ENCODE peak calls at places on chromosomes 16 and 17, in four cellular contexts. R is K562, W is HepG2, M is GM12878. U is an unnamed sample.

GRCh38 chr16:61432421-61432820 is 603.8 kb downstream of the CDH8 start:
- DNase-seq in R (no peak), W (no peak), M (no peak), U (no peak)

GRCh38 chr17:42289863-42290165 is 1.5 kb downstream of the STAT5A start:
- DNase-seq in R (no peak), W (no peak), M (no peak), U (no peak)

GRCh38 chr17:15475620-15476354 is 8.4 kb upstream of the CDRT4 start:
- DNase-seq in R (no peak), W (peak; percentile 10), M (no peak), U (no peak)

GRCh38 chr17:74430706-74431567 is 951 bp upstream of the GPRC5C start:
- DNase-seq in R (peak; percentile 68), W (peak; percentile 95), M (peak; percentile 26), U (peak; percentile 63)

GRCh38 chr17:35748323-35748960 is 4.6 kb downstream of the GAS2L2 start:
- DNase-seq in R (no peak), W (no peak), M (no peak), U (no peak)

GRCh38 chr16:1559446-1559975 is 26.0 kb downstream of the TMEM204 start:
- DNase-seq in R (no peak), W (no peak), M (no peak), U (no peak)

GRCh38 chr16:11391576-11391975 is 46.3 kb downstream of the RMI2 start:
- DNase-seq in R (no peak), W (no peak), M (no peak), U (no peak)

GRCh38 chr17:57521606-57522435 is 223.3 kb downstream of the CCDC182 start:
- DNase-seq in R (no peak), W (no peak), M (no peak), U (no peak)

GRCh38 chr16:58448890-58449289 is 51.1 kb upstream of the NDRG4 start:
- DNase-seq in R (no peak), W (peak; percentile 74), M (no peak), U (no peak)

GRCh38 chr17:35368086-35368824 is 5.2 kb downstream of the SLFN11 start:
- DNase-seq in R (no peak), W (no peak), M (peak; percentile 75), U (no peak)

GRCh38 chr16:24887472-24887871 is 41.7 kb downstream of the SLC5A11 start:
- DNase-seq in R (no peak), W (no peak), M (no peak), U (no peak)

GRCh38 chr17:4881761-4882555 is 17.4 kb upstream of the C17orf107 start:
- DNase-seq in R (peak; percentile 69), W (peak; percentile 41), M (no peak), U (peak; percentile 75)

GRCh38 chr17:1473170-1473569 is 17.1 kb upstream of the CRK start:
- DNase-seq in R (peak; percentile 16), W (no peak), M (no peak), U (no peak)

DNA sequence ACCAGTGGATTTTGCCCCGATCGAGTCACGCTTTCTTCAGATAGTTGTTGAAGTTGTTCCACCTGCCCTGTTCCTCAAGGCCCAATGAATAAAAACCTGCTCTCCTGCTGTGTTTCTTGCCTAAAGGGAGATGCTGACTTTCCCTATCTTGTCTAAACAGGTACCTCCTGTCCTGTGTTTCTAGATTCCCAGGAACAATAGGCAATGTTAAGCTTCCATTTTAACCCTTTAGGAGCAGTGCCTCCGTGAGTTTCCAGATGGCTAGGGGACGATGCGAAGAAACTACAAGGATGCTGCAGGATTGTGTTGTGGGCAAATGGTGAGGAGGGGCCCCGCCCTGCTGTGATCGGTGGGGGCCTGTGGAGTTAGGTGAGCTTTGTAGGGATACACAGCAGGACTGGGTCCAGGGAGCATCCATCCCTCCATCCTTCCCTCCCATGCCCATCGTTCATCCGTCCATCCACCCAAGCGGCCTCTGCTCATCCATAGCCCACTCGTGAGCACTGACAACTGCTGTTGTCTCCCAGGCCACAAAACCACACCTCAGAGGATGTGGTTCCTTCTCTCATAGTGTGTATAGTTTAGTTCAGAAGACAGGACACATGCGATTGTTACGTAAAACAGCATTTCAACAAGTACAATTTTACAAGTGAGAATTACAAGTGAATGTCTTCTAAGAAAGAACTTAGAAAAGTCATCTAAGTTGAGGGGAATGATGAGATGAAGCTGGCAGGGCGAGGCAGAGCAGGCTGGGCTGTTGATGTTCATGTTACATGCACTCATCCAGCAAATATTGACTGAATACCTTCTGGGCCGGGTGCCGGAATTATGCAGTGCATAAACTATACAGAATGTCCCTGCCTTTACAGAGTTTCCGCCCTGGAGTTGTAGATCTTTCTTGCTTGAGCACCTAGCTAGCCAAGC is 5.2 kb downstream of the ARSG start:
- DNase-seq in R (no peak), W (no peak), M (no peak), U (no peak)
- TF ChIP-seq TARDBP in R (no peak), W (no peak), M (no peak), U (no peak)

GRCh38 chr17:80475949-80476876 is at the start of gene NPTX1:
- DNase-seq in R (no peak), W (no peak), M (no peak), U (peak; percentile 65)

GRCh38 chr17:80479246-80479566 is 2.8 kb upstream of the NPTX1 start:
- DNase-seq in R (no peak), W (no peak), M (no peak), U (no peak)

GRCh38 chr17:80476877-80477646 is 655 bp upstream of the NPTX1 start:
- DNase-seq in R (no peak), W (no peak), M (no peak), U (peak; percentile 52)

GRCh38 chr17:80478487-80479245 is 2.3 kb upstream of the NPTX1 start:
- DNase-seq in R (no peak), W (no peak), M (no peak), U (no peak)

DNA sequence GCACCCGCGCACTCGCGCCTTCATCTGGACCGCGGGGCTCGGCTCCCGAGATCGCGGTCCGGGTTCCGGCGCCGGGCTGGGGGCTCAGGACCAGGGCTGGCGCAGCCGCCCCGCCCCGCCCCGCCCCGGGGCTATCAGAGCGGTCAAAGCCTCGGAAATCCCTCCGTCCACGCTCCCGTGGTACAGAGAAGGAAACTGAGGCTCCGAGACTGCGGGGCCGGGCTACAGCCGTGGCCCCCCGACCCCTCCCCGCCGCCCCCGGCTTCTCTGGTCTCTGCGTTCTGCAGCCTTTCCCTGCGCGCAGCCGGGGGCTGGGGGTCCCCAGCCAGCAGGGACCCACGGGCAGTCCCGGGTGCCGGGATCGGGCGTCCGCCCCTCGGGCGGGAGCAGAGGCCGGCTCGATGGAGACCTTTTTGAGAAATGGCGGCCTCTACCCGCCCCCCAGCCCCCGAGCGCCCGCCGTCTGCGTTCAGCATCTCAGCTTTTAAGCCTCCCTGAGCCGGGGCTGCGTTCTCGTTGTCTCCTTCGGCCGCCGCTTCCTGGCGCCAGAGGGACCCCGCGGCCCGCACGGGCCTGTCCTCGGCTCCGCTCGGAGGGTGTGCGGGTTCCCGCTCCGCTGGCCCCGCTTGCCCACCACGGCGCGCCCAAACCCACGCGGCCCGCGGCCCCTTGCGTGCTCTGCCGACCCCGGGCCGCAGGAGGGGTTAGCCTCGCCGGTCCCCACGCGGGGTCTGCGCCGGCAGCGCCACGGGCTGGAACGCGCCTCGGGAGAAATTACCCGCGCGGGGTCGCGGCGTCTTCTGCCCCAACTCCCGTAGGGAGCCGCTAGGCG is 1.5 kb upstream of the NPTX1 start:
- DNase-seq in R (peak; percentile 48), W (no peak), M (no peak), U (peak; percentile 56)
- TF ChIP-seq TARDBP in R (no peak), W (no peak), M (no peak), U (no peak)

DNA sequence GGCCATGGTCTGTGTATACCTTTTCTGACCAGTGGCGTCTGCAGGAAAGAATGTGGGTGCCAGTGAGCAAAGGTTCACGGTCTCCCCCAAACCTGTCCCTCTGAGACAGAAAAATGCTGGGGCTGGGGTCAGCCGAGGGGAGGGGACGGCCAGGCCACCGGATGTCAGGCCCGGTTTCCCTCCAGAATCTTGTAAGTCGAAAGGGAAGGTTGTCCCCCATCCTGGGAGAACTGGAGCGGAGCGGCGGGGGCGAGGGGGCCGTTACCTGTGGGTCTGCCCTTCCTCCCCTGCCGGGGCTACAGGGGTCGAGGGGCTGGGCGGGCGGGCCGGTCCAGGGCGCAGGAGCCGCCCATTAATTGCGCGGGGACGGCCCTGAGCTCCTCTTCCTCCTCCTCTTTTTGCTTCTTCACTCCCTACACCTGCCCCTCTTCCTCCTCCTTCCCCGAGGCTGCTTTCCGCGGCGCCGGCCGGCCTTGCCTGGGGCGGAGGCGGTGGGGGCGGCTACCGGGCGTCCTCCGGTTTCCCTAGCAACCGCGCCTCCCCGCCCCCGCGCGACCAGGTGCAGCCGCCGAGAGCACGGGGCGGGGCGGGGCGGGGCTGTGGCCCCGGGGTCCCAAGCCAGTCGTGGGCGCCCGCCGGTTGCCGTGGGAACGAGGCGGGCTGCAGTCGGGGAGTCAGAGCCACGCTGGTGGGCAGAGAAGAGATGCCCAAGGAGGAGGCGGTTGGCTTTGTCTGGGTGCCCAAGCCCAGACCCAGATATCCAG is at the start of gene MARCHF10:
- DNase-seq in R (peak; percentile 52), W (no peak), M (no peak), U (no peak)
- TF ChIP-seq TARDBP in R (no peak), W (no peak), M (no peak), U (no peak)

GRCh38 chr16:86925067-86925791 is 346.9 kb downstream of the FOXL1 start:
- DNase-seq in R (peak; percentile 43), W (no peak), M (no peak), U (peak; percentile 52)
- TF ChIP-seq TARDBP in R (peak; percentile 48), W (no peak), M (no peak), U (no peak)

GRCh38 chr17:82699551-82699950 is 1.1 kb upstream of the RAB40B start:
- DNase-seq in R (no peak), W (no peak), M (no peak), U (no peak)
- TF ChIP-seq TARDBP in R (no peak), W (no peak), M (no peak), U (no peak)